ENCODE peak calls at places on chromosomes 11 and 22, in six cellular contexts. B is K562, I is H1, J is HepG2, Z is GM12878, R is SK-N-SH. E is an unnamed sample.

GRCh38 chr11:28836285-28837081 is 728.3 kb downstream of the METTL15 start:
- DNase-seq in Z (no peak), I (no peak), B (no peak), R (no peak), J (peak), E (no peak)

GRCh38 chr11:67368621-67369020 is 4.8 kb downstream of the CLCF1 start:
- DNase-seq in B (no peak), I (no peak), R (no peak), Z (no peak), J (no peak), E (no peak)

GRCh38 chr11:43504316-43504950 is 145.7 kb downstream of the TTC17 start:
- DNase-seq in B (no peak), I (peak), R (peak), J (peak), Z (no peak), E (no peak)

GRCh38 chr22:44462246-44463015 is 35.6 kb downstream of the RTL6 start:
- DNase-seq in Z (no peak), B (no peak), J (no peak), I (no peak), R (no peak), E (no peak)

GRCh38 chr11:28874706-28875105 is 766.5 kb downstream of the METTL15 start:
- DNase-seq in I (no peak), J (no peak), R (no peak), Z (no peak), B (no peak), E (no peak)

GRCh38 chr22:33018232-33018864 is 39.8 kb downstream of the SYN3 start:
- DNase-seq in J (peak), B (peak), I (peak), R (peak), Z (peak), E (peak)

GRCh38 chr11:116691779-116692178 is 81.0 kb downstream of the BUD13 start:
- DNase-seq in B (peak), R (peak), J (peak), Z (no peak), I (no peak), E (peak)

GRCh38 chr22:39240841-39241631 is 3.7 kb downstream of the PDGFB start:
- DNase-seq in J (peak), R (no peak), I (no peak), B (peak), Z (no peak), E (no peak)

GRCh38 chr11:72141066-72141465 is 5.5 kb downstream of the FOLR3 start:
- DNase-seq in B (no peak), J (no peak), I (no peak), Z (no peak), R (no peak), E (no peak)

GRCh38 chr11:128796275-128796674 is 70.8 kb downstream of the KCNJ1 start:
- DNase-seq in I (no peak), Z (peak), R (no peak), B (no peak), J (no peak), E (no peak)

GRCh38 chr11:71451596-71452353 is 1.2 kb upstream of the NADSYN1 start:
- DNase-seq in B (no peak), I (peak), J (peak), Z (no peak), R (no peak), E (peak)

GRCh38 chr11:68145120-68145866 is 24.1 kb upstream of the CHKA start:
- DNase-seq in R (no peak), Z (no peak), I (no peak), J (peak), B (no peak), E (no peak)

GRCh38 chr11:32006799-32007388 is 84.0 kb upstream of the RCN1 start:
- DNase-seq in B (peak), I (no peak), Z (peak), R (peak), J (peak), E (peak)

GRCh38 chr22:19745155-19746133 is 15.1 kb upstream of the TBX1 start:
- DNase-seq in I (no peak), B (peak), Z (no peak), J (no peak), R (no peak), E (no peak)

GRCh38 chr11:103968685-103969084 is 67.8 kb upstream of the DDI1 start:
- DNase-seq in J (no peak), I (no peak), R (no peak), B (no peak), Z (no peak), E (no peak)

GRCh38 chr11:117058761-117059233 is 39.4 kb downstream of the SIK3 start:
- DNase-seq in R (peak), Z (no peak), B (no peak), J (no peak), I (no peak), E (no peak)

GRCh38 chr11:116086426-116086825 is 582.2 kb upstream of the CADM1 start:
- DNase-seq in I (no peak), R (no peak), Z (no peak), J (no peak), B (no peak), E (no peak)

GRCh38 chr22:47878460-47878859 is 1116.0 kb downstream of the TBC1D22A start:
- DNase-seq in I (no peak), R (no peak), B (no peak), J (no peak), Z (no peak), E (no peak)

GRCh38 chr11:89545701-89546100 is 54.5 kb upstream of the NOX4 start:
- DNase-seq in R (no peak), Z (no peak), B (no peak), J (no peak), I (no peak), E (no peak)

GRCh38 chr11:61888043-61888442 is 3.3 kb downstream of the FADS3 start:
- DNase-seq in Z (no peak), B (no peak), R (no peak), J (no peak), I (no peak), E (no peak)

GRCh38 chr11:75582461-75582934 is 20.4 kb downstream of the SERPINH1 start:
- DNase-seq in Z (no peak), R (no peak), I (no peak), J (no peak), B (no peak), E (no peak)

GRCh38 chr11:2099523-2100316 is 39.5 kb downstream of the IGF2 start:
- DNase-seq in I (no peak), Z (no peak), J (no peak), B (no peak), R (peak), E (no peak)
- TF ChIP-seq CTCF in I (no peak), Z (no peak), J (no peak), B (no peak), R (no peak), E (no peak)

DNA sequence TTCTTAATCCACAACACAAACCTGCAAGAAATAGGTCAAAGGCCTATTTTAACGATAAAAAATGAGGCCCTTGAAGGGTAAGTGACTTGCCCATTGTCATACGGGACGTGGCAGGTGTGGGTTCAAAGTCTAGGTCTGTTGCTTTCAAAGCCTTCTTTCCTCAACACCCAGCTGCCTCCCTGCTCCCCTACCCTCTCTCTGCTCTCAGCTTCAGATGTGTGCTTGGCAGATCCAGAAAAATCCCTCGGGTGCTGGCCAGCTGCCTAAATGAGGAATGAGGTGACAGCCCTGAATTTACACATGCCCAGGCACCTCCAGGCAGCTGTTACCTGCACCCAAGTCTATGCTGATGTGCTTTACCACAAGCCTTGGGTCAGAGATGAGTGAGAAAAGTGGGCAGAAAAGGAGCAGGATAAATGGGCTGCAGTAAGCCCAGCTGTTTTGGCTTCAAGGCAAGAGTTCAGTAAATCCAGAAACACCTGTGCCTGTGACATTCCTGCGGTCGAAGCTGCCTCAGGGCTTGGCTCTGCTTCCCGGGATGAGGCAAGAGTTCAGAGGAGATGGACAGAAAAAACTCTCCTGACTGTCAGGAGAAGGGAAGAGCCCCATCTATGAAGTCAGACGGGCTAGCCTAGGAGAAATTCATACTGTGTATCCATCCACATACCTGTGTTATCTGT is 49.9 kb upstream of the LDLRAD3 start:
- DNase-seq in Z (no peak), I (no peak), J (no peak), R (no peak), B (no peak), E (no peak)
- TF ChIP-seq GABPA in Z (no peak), I (no peak), J (no peak), R (no peak), B (no peak), E (no peak)

GRCh38 chr22:50696799-50697561 is 24.4 kb downstream of the SHANK3 start:
- DNase-seq in Z (no peak), B (peak), R (peak), J (no peak), I (no peak), E (no peak)
- TF ChIP-seq CTCF in Z (no peak), B (peak), R (no peak), J (no peak), I (peak), E (no peak)

GRCh38 chr11:77789731-77790476 is 30.6 kb downstream of the RSF1 start:
- DNase-seq in I (no peak), B (no peak), Z (no peak), R (no peak), J (no peak), E (no peak)
- TF ChIP-seq GABPA in I (no peak), B (no peak), Z (no peak), R (no peak), J (no peak), E (no peak)

GRCh38 chr22:43439368-43440102 is 27.7 kb downstream of the MPPED1 start:
- DNase-seq in Z (no peak), J (no peak), I (no peak), R (no peak), B (no peak), E (no peak)

GRCh38 chr22:43438666-43439347 is 27.0 kb downstream of the MPPED1 start:
- DNase-seq in J (no peak), Z (no peak), I (no peak), B (no peak), R (no peak), E (no peak)

GRCh38 chr22:43435851-43436535 is 24.2 kb downstream of the MPPED1 start:
- DNase-seq in J (no peak), R (no peak), B (no peak), I (no peak), Z (no peak), E (no peak)

GRCh38 chr22:43436536-43437267 is 24.9 kb downstream of the MPPED1 start:
- DNase-seq in I (no peak), Z (no peak), B (no peak), J (no peak), R (no peak), E (no peak)

GRCh38 chr22:43437871-43438475 is 26.2 kb downstream of the MPPED1 start:
- DNase-seq in I (no peak), J (no peak), R (no peak), B (no peak), Z (no peak), E (no peak)
- TF ChIP-seq CTCF in I (no peak), J (no peak), R (no peak), B (no peak), Z (no peak), E (no peak)

E was measured in HL-60.